ENCODE peak calls at places on chromosomes 2 and 18, in seven cellular contexts. One of them, this sample, is unnamed.

GRCh38 chr18:4106407-4107033 is 348.6 kb downstream of the DLGAP1 start:
- DNase-seq in heart right ventricle: peak; percentile 24
- DNase-seq in tibial artery: peak; percentile 82
- DNase-seq in pancreas: no peak
- DNase-seq in thyroid gland: peak; percentile 63
- DNase-seq in K562: peak; percentile 58
- DNase-seq in left ventricle myocardium inferior: peak; percentile 47
- DNase-seq in this sample: peak; percentile 64

GRCh38 chr2:181063696-181064095 is 83.3 kb downstream of the UBE2E3 start:
- DNase-seq in K562: no peak
- DNase-seq in thyroid gland: no peak
- DNase-seq in tibial artery: no peak
- DNase-seq in left ventricle myocardium inferior: no peak
- DNase-seq in pancreas: no peak
- DNase-seq in heart right ventricle: no peak
- DNase-seq in this sample: no peak

GRCh38 chr18:50401888-50402287 is 27.0 kb downstream of the SKA1 start:
- DNase-seq in pancreas: peak; percentile 93
- DNase-seq in heart right ventricle: peak; percentile 62
- DNase-seq in left ventricle myocardium inferior: peak; percentile 49
- DNase-seq in thyroid gland: peak; percentile 48
- DNase-seq in K562: peak; percentile 78
- DNase-seq in tibial artery: no peak
- DNase-seq in this sample: peak; percentile 68

GRCh38 chr2:170265321-170265720 is 87.4 kb downstream of the MYO3B start:
- DNase-seq in tibial artery: no peak
- DNase-seq in heart right ventricle: no peak
- DNase-seq in thyroid gland: no peak
- DNase-seq in K562: no peak
- DNase-seq in left ventricle myocardium inferior: no peak
- DNase-seq in pancreas: no peak
- DNase-seq in this sample: no peak

GRCh38 chr2:127235082-127235702 is 15.1 kb upstream of the CYP27C1 start:
- DNase-seq in left ventricle myocardium inferior: no peak
- DNase-seq in tibial artery: no peak
- DNase-seq in heart right ventricle: no peak
- DNase-seq in K562: no peak
- DNase-seq in thyroid gland: no peak
- DNase-seq in pancreas: no peak
- DNase-seq in this sample: no peak

GRCh38 chr2:33110461-33110860 is 163.7 kb downstream of the LTBP1 start:
- DNase-seq in thyroid gland: no peak
- DNase-seq in pancreas: no peak
- DNase-seq in heart right ventricle: no peak
- DNase-seq in K562: no peak
- DNase-seq in tibial artery: no peak
- DNase-seq in left ventricle myocardium inferior: no peak
- DNase-seq in this sample: no peak

GRCh38 chr2:81097361-81097760 is 792.8 kb upstream of the LRRTM1 start:
- DNase-seq in thyroid gland: no peak
- DNase-seq in pancreas: no peak
- DNase-seq in K562: no peak
- DNase-seq in heart right ventricle: no peak
- DNase-seq in tibial artery: no peak
- DNase-seq in left ventricle myocardium inferior: no peak
- DNase-seq in this sample: no peak

GRCh38 chr2:239760596-239760995 is 264.5 kb downstream of the NDUFA10 start:
- DNase-seq in K562: no peak
- DNase-seq in tibial artery: no peak
- DNase-seq in heart right ventricle: no peak
- DNase-seq in thyroid gland: no peak
- DNase-seq in left ventricle myocardium inferior: no peak
- DNase-seq in pancreas: no peak
- DNase-seq in this sample: no peak

GRCh38 chr2:44884677-44885076 is 56.8 kb upstream of the SIX3 start:
- DNase-seq in tibial artery: no peak
- DNase-seq in thyroid gland: no peak
- DNase-seq in heart right ventricle: no peak
- DNase-seq in left ventricle myocardium inferior: no peak
- DNase-seq in K562: no peak
- DNase-seq in pancreas: no peak
- DNase-seq in this sample: no peak

GRCh38 chr2:239311132-239312040 is 89.4 kb downstream of the HDAC4 start:
- DNase-seq in K562: no peak
- DNase-seq in heart right ventricle: no peak
- DNase-seq in pancreas: peak; percentile 14
- DNase-seq in thyroid gland: no peak
- DNase-seq in left ventricle myocardium inferior: peak; percentile 57
- DNase-seq in tibial artery: peak; percentile 37
- DNase-seq in this sample: peak; percentile 28

GRCh38 chr2:203650860-203651613 is 55.4 kb upstream of the CD28 start:
- DNase-seq in left ventricle myocardium inferior: no peak
- DNase-seq in pancreas: peak; percentile 40
- DNase-seq in tibial artery: no peak
- DNase-seq in K562: no peak
- DNase-seq in heart right ventricle: no peak
- DNase-seq in thyroid gland: peak; percentile 59
- DNase-seq in this sample: peak; percentile 85

GRCh38 chr2:174176898-174177297 is 71.4 kb downstream of the OLA1 start:
- DNase-seq in thyroid gland: no peak
- DNase-seq in K562: no peak
- DNase-seq in heart right ventricle: no peak
- DNase-seq in tibial artery: no peak
- DNase-seq in pancreas: no peak
- DNase-seq in left ventricle myocardium inferior: no peak
- DNase-seq in this sample: no peak

GRCh38 chr2:55585451-55586079 is 31.9 kb downstream of the PPP4R3B start:
- DNase-seq in K562: no peak
- DNase-seq in left ventricle myocardium inferior: no peak
- DNase-seq in pancreas: no peak
- DNase-seq in tibial artery: no peak
- DNase-seq in heart right ventricle: no peak
- DNase-seq in thyroid gland: no peak
- DNase-seq in this sample: no peak

GRCh38 chr2:30113617-30114293 is 33.1 kb upstream of the YPEL5 start:
- DNase-seq in heart right ventricle: no peak
- DNase-seq in left ventricle myocardium inferior: no peak
- DNase-seq in tibial artery: peak; percentile 36
- DNase-seq in K562: no peak
- DNase-seq in thyroid gland: no peak
- DNase-seq in pancreas: peak; percentile 19
- DNase-seq in this sample: no peak

GRCh38 chr2:8479298-8479697 is 202.6 kb upstream of the ID2 start:
- DNase-seq in K562: no peak
- DNase-seq in left ventricle myocardium inferior: peak; percentile 44
- DNase-seq in pancreas: no peak
- DNase-seq in thyroid gland: no peak
- DNase-seq in heart right ventricle: peak; percentile 43
- DNase-seq in tibial artery: no peak
- DNase-seq in this sample: peak; percentile 74

GRCh38 chr2:179900655-179901054 is 39.2 kb upstream of the ZNF385B start:
- DNase-seq in tibial artery: no peak
- DNase-seq in pancreas: no peak
- DNase-seq in heart right ventricle: no peak
- DNase-seq in left ventricle myocardium inferior: no peak
- DNase-seq in K562: no peak
- DNase-seq in thyroid gland: no peak
- DNase-seq in this sample: no peak

GRCh38 chr2:152755029-152755428 is 36.6 kb downstream of the ARL6IP6 start:
- DNase-seq in tibial artery: no peak
- DNase-seq in pancreas: no peak
- DNase-seq in heart right ventricle: no peak
- DNase-seq in left ventricle myocardium inferior: no peak
- DNase-seq in thyroid gland: peak; percentile 11
- DNase-seq in K562: no peak
- DNase-seq in this sample: no peak

GRCh38 chr2:227655454-227655853 is 11.2 kb upstream of the SCYGR5 start:
- DNase-seq in left ventricle myocardium inferior: no peak
- DNase-seq in thyroid gland: no peak
- DNase-seq in K562: peak; percentile 6
- DNase-seq in tibial artery: peak; percentile 38
- DNase-seq in pancreas: no peak
- DNase-seq in heart right ventricle: no peak
- DNase-seq in this sample: no peak

GRCh38 chr2:211744379-211744778 is 794.2 kb downstream of the ERBB4 start:
- DNase-seq in left ventricle myocardium inferior: no peak
- DNase-seq in K562: no peak
- DNase-seq in thyroid gland: no peak
- DNase-seq in pancreas: no peak
- DNase-seq in tibial artery: no peak
- DNase-seq in heart right ventricle: no peak
- DNase-seq in this sample: no peak

GRCh38 chr2:211751853-211752252 is 786.7 kb downstream of the ERBB4 start:
- DNase-seq in pancreas: no peak
- DNase-seq in thyroid gland: no peak
- DNase-seq in left ventricle myocardium inferior: no peak
- DNase-seq in tibial artery: no peak
- DNase-seq in K562: no peak
- DNase-seq in heart right ventricle: no peak
- DNase-seq in this sample: no peak

GRCh38 chr2:211745295-211746097 is 793.1 kb downstream of the ERBB4 start:
- DNase-seq in heart right ventricle: no peak
- DNase-seq in pancreas: peak; percentile 18
- DNase-seq in tibial artery: no peak
- DNase-seq in K562: peak; percentile 19
- DNase-seq in thyroid gland: peak; percentile 57
- DNase-seq in left ventricle myocardium inferior: no peak
- DNase-seq in this sample: peak; percentile 34

GRCh38 chr2:211748339-211748738 is 790.3 kb downstream of the ERBB4 start:
- DNase-seq in heart right ventricle: no peak
- DNase-seq in pancreas: no peak
- DNase-seq in K562: no peak
- DNase-seq in thyroid gland: no peak
- DNase-seq in left ventricle myocardium inferior: no peak
- DNase-seq in tibial artery: no peak
- DNase-seq in this sample: no peak
- H3K27ac ChIP-seq in heart right ventricle: no peak overlapping the region
- H3K27ac ChIP-seq in pancreas: no peak overlapping the region
- H3K27ac ChIP-seq in K562: no peak overlapping the region
- H3K27ac ChIP-seq in thyroid gland: no peak overlapping the region
- H3K27ac ChIP-seq in left ventricle myocardium inferior: no peak overlapping the region
- H3K27ac ChIP-seq in tibial artery: no peak overlapping the region
- H3K27ac ChIP-seq in this sample: no peak overlapping the region

GRCh38 chr2:177692042-177692823 is 299.7 kb downstream of the AGPS start:
- DNase-seq in tibial artery: no peak
- DNase-seq in heart right ventricle: no peak
- DNase-seq in K562: no peak
- DNase-seq in left ventricle myocardium inferior: no peak
- DNase-seq in pancreas: no peak
- DNase-seq in thyroid gland: no peak
- DNase-seq in this sample: no peak
- H3K4me1 ChIP-seq in tibial artery: no peaks in the 10 kb centered on the region
- H3K4me1 ChIP-seq in heart right ventricle: no peaks in the 10 kb centered on the region
- H3K4me1 ChIP-seq in K562: peaks cover 27% of the 10 kb centered on the region
- H3K4me1 ChIP-seq in left ventricle myocardium inferior: no peaks in the 10 kb centered on the region
- H3K4me1 ChIP-seq in pancreas: no peaks in the 10 kb centered on the region
- H3K4me1 ChIP-seq in thyroid gland: no peaks in the 10 kb centered on the region
- H3K4me1 ChIP-seq in this sample: peaks cover 3% of the 10 kb centered on the region

GRCh38 chr2:48736251-48736650 is 19.3 kb downstream of the LHCGR start:
- DNase-seq in tibial artery: no peak
- DNase-seq in thyroid gland: no peak
- DNase-seq in K562: no peak
- DNase-seq in left ventricle myocardium inferior: no peak
- DNase-seq in heart right ventricle: no peak
- DNase-seq in pancreas: no peak
- DNase-seq in this sample: no peak
- H3K27ac ChIP-seq in tibial artery: no peak overlapping the region
- H3K27ac ChIP-seq in thyroid gland: no peak overlapping the region
- H3K27ac ChIP-seq in K562: no peak overlapping the region
- H3K27ac ChIP-seq in left ventricle myocardium inferior: no peak overlapping the region
- H3K27ac ChIP-seq in heart right ventricle: no peak overlapping the region
- H3K27ac ChIP-seq in pancreas: no peak overlapping the region
- H3K27ac ChIP-seq in this sample: no peak overlapping the region

GRCh38 chr2:68834737-68835136 is 36.5 kb downstream of the BMP10 start:
- DNase-seq in thyroid gland: no peak
- DNase-seq in tibial artery: no peak
- DNase-seq in left ventricle myocardium inferior: no peak
- DNase-seq in pancreas: no peak
- DNase-seq in K562: no peak
- DNase-seq in heart right ventricle: no peak
- DNase-seq in this sample: no peak
- H3K4me1 ChIP-seq in thyroid gland: peaks cover 2% of the 10 kb centered on the region
- H3K4me1 ChIP-seq in tibial artery: peaks cover 23% of the 10 kb centered on the region
- H3K4me1 ChIP-seq in left ventricle myocardium inferior: peaks cover 35% of the 10 kb centered on the region
- H3K4me1 ChIP-seq in pancreas: no peaks in the 10 kb centered on the region
- H3K4me1 ChIP-seq in K562: peaks cover 48% of the 10 kb centered on the region
- H3K4me1 ChIP-seq in heart right ventricle: peaks cover 21% of the 10 kb centered on the region
- H3K4me1 ChIP-seq in this sample: no peaks in the 10 kb centered on the region

GRCh38 chr18:58937913-58938312 is 73.2 kb downstream of the ZNF532 start:
- DNase-seq in tibial artery: no peak
- DNase-seq in heart right ventricle: no peak
- DNase-seq in left ventricle myocardium inferior: no peak
- DNase-seq in pancreas: no peak
- DNase-seq in thyroid gland: no peak
- DNase-seq in K562: no peak
- DNase-seq in this sample: no peak

GRCh38 chr18:58934356-58934755 is 69.7 kb downstream of the ZNF532 start:
- DNase-seq in heart right ventricle: no peak
- DNase-seq in pancreas: no peak
- DNase-seq in tibial artery: no peak
- DNase-seq in left ventricle myocardium inferior: no peak
- DNase-seq in K562: no peak
- DNase-seq in thyroid gland: no peak
- DNase-seq in this sample: no peak

GRCh38 chr18:58934933-58935577 is 70.4 kb downstream of the ZNF532 start:
- DNase-seq in thyroid gland: no peak
- DNase-seq in tibial artery: no peak
- DNase-seq in K562: no peak
- DNase-seq in heart right ventricle: no peak
- DNase-seq in pancreas: no peak
- DNase-seq in left ventricle myocardium inferior: no peak
- DNase-seq in this sample: no peak

GRCh38 chr18:58941426-58942099 is 76.9 kb downstream of the ZNF532 start:
- DNase-seq in pancreas: no peak
- DNase-seq in left ventricle myocardium inferior: no peak
- DNase-seq in heart right ventricle: no peak
- DNase-seq in K562: no peak
- DNase-seq in tibial artery: no peak
- DNase-seq in thyroid gland: peak; percentile 58
- DNase-seq in this sample: no peak

DNA sequence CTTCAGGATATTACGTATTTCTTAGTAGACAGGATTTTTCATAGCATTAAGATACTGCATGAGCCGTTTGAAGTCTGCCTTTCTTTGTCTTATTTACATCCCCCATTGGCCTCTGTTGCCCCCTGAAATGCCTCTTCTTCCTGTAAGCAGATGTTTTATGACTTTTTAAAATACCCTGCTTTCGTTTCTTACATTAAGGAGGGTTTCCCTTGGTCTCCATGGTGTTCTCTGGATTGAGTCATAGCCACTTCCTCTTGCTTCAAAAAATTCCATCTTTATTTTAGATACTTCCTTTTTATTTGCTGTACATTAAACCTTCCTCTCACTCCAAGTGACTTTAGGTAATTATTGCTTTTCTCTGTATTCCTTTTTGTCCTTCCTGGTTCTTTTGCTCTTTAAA is 72.5 kb downstream of the ZNF532 start:
- DNase-seq in heart right ventricle: no peak
- DNase-seq in left ventricle myocardium inferior: no peak
- DNase-seq in K562: no peak
- DNase-seq in tibial artery: no peak
- DNase-seq in thyroid gland: no peak
- DNase-seq in pancreas: no peak
- DNase-seq in this sample: no peak
- H3K27ac ChIP-seq in heart right ventricle: peak overlapping the region; percentile 40
- H3K27ac ChIP-seq in left ventricle myocardium inferior: peak overlapping the region; percentile 65
- H3K27ac ChIP-seq in K562: no peak overlapping the region
- H3K27ac ChIP-seq in tibial artery: no peak overlapping the region
- H3K27ac ChIP-seq in thyroid gland: no peak overlapping the region
- H3K27ac ChIP-seq in pancreas: no peak overlapping the region
- H3K27ac ChIP-seq in this sample: peak overlapping the region; percentile 18